ENCODE peak calls at places on chromosomes 11 and 22, in four cellular contexts. W, G, M and P are unnamed samples.
A peak's percentile ranks its signal among the peaks of the same experiment; 100 is the strongest.

GRCh38 chr11:40683010-40683409 is 776.4 kb downstream of the LRRC4C start:
- DNase-seq in G (no peak), M (no peak), W (no peak), P (peak; percentile 17)

GRCh38 chr22:50305658-50306566 is 1.5 kb downstream of the PLXNB2 start:
- DNase-seq in W (peak; percentile 36), G (peak; percentile 35), M (no peak), P (no peak)

GRCh38 chr11:8760896-8761295 is 78.3 kb downstream of the RPL27A start:
- DNase-seq in W (no peak), G (no peak), M (no peak), P (no peak)

GRCh38 chr11:83033972-83034672 is 37.6 kb downstream of the RAB30 start:
- DNase-seq in W (no peak), G (no peak), M (no peak), P (no peak)

GRCh38 chr11:31809543-31809856 is 1.6 kb downstream of the PAX6 start:
- DNase-seq in M (no peak), W (no peak), G (no peak), P (no peak)

GRCh38 chr11:6892400-6892799 is at the start of gene OR2D2:
- DNase-seq in G (no peak), W (no peak), M (no peak), P (no peak)

GRCh38 chr22:26168934-26169311 is 339 bp upstream of the SEZ6L start:
- DNase-seq in W (no peak), M (no peak), G (no peak), P (no peak)

GRCh38 chr11:109939176-109939810 is 153.9 kb upstream of the ZC3H12C start:
- DNase-seq in W (no peak), G (peak; percentile 41), M (peak; percentile 54), P (no peak)

GRCh38 chr11:117828641-117829368 is 4.3 kb upstream of the FXYD2 start:
- DNase-seq in M (no peak), W (no peak), G (peak; percentile 36), P (no peak)

GRCh38 chr11:117735350-117735977 is 61.6 kb downstream of the DSCAML1 start:
- DNase-seq in M (no peak), G (no peak), W (no peak), P (no peak)

GRCh38 chr22:20010307-20011122 is 6.1 kb downstream of the ARVCF start:
- DNase-seq in W (no peak), M (peak; percentile 79), G (no peak), P (no peak)

GRCh38 chr11:36313073-36313472 is 17.0 kb downstream of the PRR5L start:
- DNase-seq in W (no peak), G (no peak), M (no peak), P (no peak)

GRCh38 chr11:10566257-10566956 is 2.1 kb downstream of the LYVE1 start:
- DNase-seq in M (no peak), G (no peak), W (no peak), P (no peak)
- TF ChIP-seq TCF7 in M (no peak), G (no peak), W (no peak), P (no peak)

GRCh38 chr11:62105611-62106245 is 18.1 kb upstream of the INCENP start:
- DNase-seq in G (no peak), W (no peak), M (no peak), P (no peak)

GRCh38 chr11:62104816-62105610 is 18.8 kb upstream of the INCENP start:
- DNase-seq in M (no peak), G (peak; percentile 44), W (no peak), P (no peak)

GRCh38 chr11:62104001-62104400 is 19.8 kb upstream of the INCENP start:
- DNase-seq in M (no peak), G (no peak), W (no peak), P (no peak)

GRCh38 chr11:62108971-62109391 is 14.8 kb upstream of the INCENP start:
- DNase-seq in G (no peak), M (no peak), W (no peak), P (no peak)

DNA sequence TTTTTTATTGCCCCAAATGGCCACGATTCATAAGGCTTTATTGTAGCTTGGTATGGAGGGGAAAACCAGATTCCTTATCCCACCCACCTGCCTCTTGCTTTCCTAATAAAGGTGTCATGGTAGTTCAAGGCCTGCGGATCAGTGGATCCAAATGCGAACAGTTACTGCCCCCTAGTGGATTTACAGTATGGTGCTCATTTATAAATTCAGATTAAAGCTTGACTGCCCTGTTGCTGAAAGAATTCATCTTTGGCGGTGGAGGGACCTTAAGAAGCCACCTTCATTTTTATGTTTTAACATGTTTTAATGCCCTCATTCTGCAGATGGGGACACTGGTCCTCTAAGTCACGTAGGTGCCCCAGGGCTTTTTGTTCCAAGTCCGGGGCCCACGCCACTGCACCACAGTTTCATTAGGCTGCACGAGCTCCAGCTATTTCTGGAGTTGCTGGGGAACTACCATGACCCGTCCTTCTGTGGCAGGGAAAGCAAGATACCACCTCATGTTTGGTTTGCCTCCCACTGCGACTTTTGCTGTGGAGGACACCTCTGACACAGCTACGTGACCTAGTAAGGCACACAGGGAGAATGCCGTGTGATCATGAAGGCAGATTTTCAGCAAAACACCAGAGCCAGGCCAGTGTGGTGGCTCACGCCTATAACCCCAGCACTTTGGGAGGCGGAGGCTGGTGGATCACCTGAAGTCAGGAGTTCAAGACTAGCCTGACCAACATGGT is 15.6 kb upstream of the INCENP start:
- DNase-seq in G (peak; percentile 44), W (peak; percentile 11), M (peak; percentile 65), P (no peak)
- TF ChIP-seq ETV6 in G (no peak), W (no peak), M (no peak), P (no peak)

GRCh38 chr11:85628771-85629341 is 463 bp downstream of the TMEM126B start:
- DNase-seq in M (peak; percentile 9), W (no peak), G (no peak), P (no peak)
- TF ChIP-seq TCF7 in M (no peak), W (no peak), G (no peak), P (no peak)

GRCh38 chr11:66489636-66490035 is 9.4 kb downstream of the DPP3 start:
- DNase-seq in W (no peak), M (no peak), G (no peak), P (no peak)
- TF ChIP-seq ETV6 in W (no peak), M (no peak), G (no peak), P (no peak)